ENCODE peak calls at places on chromosomes 11 and 22, in four cellular contexts. C is GM23248, U is HCT116, M is OCI-LY7. G is an unnamed sample.

GRCh38 chr11:118275184-118275583 is 11.1 kb upstream of the MPZL2 start:
- DNase-seq in U (no peak), C (no peak), M (no peak), G (no peak)

GRCh38 chr11:8758619-8759169 is 76.1 kb downstream of the RPL27A start:
- DNase-seq in C (no peak), U (no peak), M (no peak), G (no peak)

GRCh38 chr22:31085493-31085824 is 4.3 kb downstream of the SMTN start:
- DNase-seq in C (peak; percentile 47), M (no peak), U (no peak), G (peak; percentile 66)

GRCh38 chr22:29217827-29218757 is 12.4 kb downstream of the EMID1 start:
- DNase-seq in U (no peak), M (no peak), C (no peak), G (no peak)

GRCh38 chr11:20000393-20001134 is 159.7 kb downstream of the DBX1 start:
- DNase-seq in C (no peak), M (no peak), U (no peak), G (peak; percentile 91)

GRCh38 chr11:72782081-72782920 is 11.5 kb downstream of the STARD10 start:
- DNase-seq in U (no peak), M (peak; percentile 18), C (no peak), G (peak; percentile 45)

GRCh38 chr11:44530413-44531115 is 34.9 kb upstream of the CD82 start:
- DNase-seq in C (peak; percentile 32), U (no peak), M (no peak), G (no peak)

GRCh38 chr22:38824587-38824986 is 19.2 kb downstream of the NPTXR start:
- DNase-seq in U (no peak), C (peak; percentile 88), M (peak; percentile 61), G (peak; percentile 94)

GRCh38 chr11:64890084-64890944 is 11.9 kb upstream of the EHD1 start:
- DNase-seq in U (no peak), M (no peak), C (no peak), G (no peak)

GRCh38 chr11:86459002-86459385 is 84.3 kb downstream of the CCDC81 start:
- DNase-seq in M (no peak), C (peak; percentile 49), U (no peak), G (no peak)

GRCh38 chr11:13035711-13036110 is 26.6 kb downstream of the RASSF10 start:
- DNase-seq in M (no peak), C (no peak), U (no peak), G (no peak)

GRCh38 chr11:112525844-112526590 is 265.4 kb upstream of the PLET1 start:
- DNase-seq in C (peak; percentile 44), M (no peak), U (no peak), G (no peak)

GRCh38 chr11:19258651-19259230 is 18.0 kb upstream of the E2F8 start:
- DNase-seq in U (no peak), M (no peak), C (no peak), G (peak; percentile 17)

GRCh38 chr11:29119691-29120328 is 897.0 kb downstream of the KCNA4 start:
- DNase-seq in U (no peak), C (peak; percentile 82), M (no peak), G (no peak)

GRCh38 chr11:71459076-71459766 is 6.2 kb downstream of the NADSYN1 start:
- DNase-seq in M (no peak), U (no peak), C (no peak), G (no peak)

GRCh38 chr11:34682822-34683221 is 61.9 kb downstream of the EHF start:
- DNase-seq in C (no peak), U (peak; percentile 38), M (no peak), G (no peak)

GRCh38 chr22:19446603-19447387 is 716 bp downstream of the C22orf39 start:
- DNase-seq in C (peak; percentile 40), M (no peak), U (no peak), G (peak; percentile 78)

GRCh38 chr11:120225372-120225909 is 14.5 kb upstream of the POU2F3 start:
- DNase-seq in U (no peak), C (no peak), M (no peak), G (no peak)

GRCh38 chr11:21687645-21688044 is 505.2 kb upstream of the ANO5 start:
- DNase-seq in U (no peak), M (no peak), C (no peak), G (no peak)

GRCh38 chr11:96426356-96427103 is 36.7 kb downstream of the JRKL start:
- DNase-seq in M (peak; percentile 41), C (peak; percentile 66), U (peak; percentile 19), G (peak; percentile 63)

GRCh38 chr11:35420371-35420770 is 1.0 kb upstream of the SLC1A2 start:
- DNase-seq in M (no peak), C (no peak), U (no peak), G (peak; percentile 35)

GRCh38 chr11:8671242-8671641 is 11.2 kb downstream of the TRIM66 start:
- DNase-seq in M (no peak), U (no peak), C (peak; percentile 99), G (peak; percentile 97)

GRCh38 chr22:48340727-48341709 is 1486.7 kb downstream of the BRD1 start:
- DNase-seq in U (no peak), M (no peak), C (no peak), G (no peak)

GRCh38 chr22:42061041-42061440 is 9.6 kb downstream of the NAGA start:
- DNase-seq in M (no peak), U (no peak), C (no peak), G (no peak)

GRCh38 chr11:30801357-30801756 is 215.2 kb upstream of the MPPED2 start:
- DNase-seq in U (no peak), C (no peak), M (no peak), G (no peak)

GRCh38 chr11:29153078-29153477 is 863.8 kb downstream of the KCNA4 start:
- DNase-seq in U (no peak), M (no peak), C (no peak), G (no peak)

GRCh38 chr11:76321820-76322524 is 59.0 kb downstream of the THAP12 start:
- DNase-seq in U (no peak), M (no peak), C (no peak), G (peak; percentile 44)

DNA sequence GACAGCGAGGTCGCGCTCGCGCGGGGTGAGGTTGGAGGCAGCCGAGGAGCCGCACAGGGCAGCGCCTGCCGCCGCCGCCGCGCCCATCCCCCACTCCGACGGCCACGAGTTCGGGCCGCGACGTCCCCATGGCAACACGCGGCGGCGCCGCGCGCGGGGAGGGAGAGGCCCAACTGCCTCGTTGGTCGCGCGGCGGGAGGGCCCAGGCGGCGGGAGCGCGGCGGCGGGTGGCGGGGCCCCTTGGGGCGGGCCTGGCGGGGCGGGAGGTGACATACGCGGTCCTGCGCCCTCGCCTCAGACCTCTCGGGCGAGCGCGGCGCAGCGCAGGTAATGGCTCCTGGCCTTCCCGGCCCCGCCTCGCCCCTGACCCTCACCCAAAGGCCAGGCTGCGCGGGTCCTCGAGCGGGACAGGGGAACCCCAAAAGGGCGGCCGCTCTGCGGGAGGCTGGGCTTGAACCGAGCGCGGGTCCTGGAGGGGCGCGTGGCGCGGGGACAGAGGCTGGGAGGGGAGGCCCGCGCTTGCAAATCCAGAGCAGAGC is at the start of gene DEUP1:
- DNase-seq in C (peak; percentile 4), U (no peak), M (no peak), G (peak; percentile 83)
- H2AFZ ChIP-seq in C (peak within 1 kb of the TSS; percentile 56), U (no peak within 1 kb of the TSS), M (no peak within 1 kb of the TSS), G (peak within 1 kb of the TSS; percentile 93)

GRCh38 chr11:66363187-66363601 is 8.4 kb downstream of the SLC29A2 start:
- DNase-seq in C (peak; percentile 16), U (no peak), M (no peak), G (no peak)
- TF ChIP-seq EZH2phosphoT487 in C (no peak), U (no peak), M (no peak), G (no peak)

GRCh38 chr11:59923813-59924212 is 14.4 kb upstream of the OOSP1 start:
- DNase-seq in C (no peak), M (peak; percentile 13), U (no peak), G (no peak)
- H3K27ac ChIP-seq in C (no peak overlapping the region), M (no peak overlapping the region), U (no peak overlapping the region), G (no peak overlapping the region)

GRCh38 chr22:50250555-50251471 is at the start of gene HDAC10:
- DNase-seq in C (peak; percentile 94), M (peak; percentile 91), U (no peak), G (peak; percentile 95)

GRCh38 chr22:50250249-50250554 is 863 bp downstream of the HDAC10 start:
- DNase-seq in C (no peak), U (no peak), M (no peak), G (no peak)

GRCh38 chr22:50253046-50253580 is 2.0 kb upstream of the HDAC10 start:
- DNase-seq in U (no peak), C (no peak), M (no peak), G (no peak)

GRCh38 chr22:50252081-50253045 is 1.3 kb upstream of the HDAC10 start:
- DNase-seq in U (no peak), M (peak; percentile 68), C (peak; percentile 86), G (peak; percentile 83)

GRCh38 chr22:50251472-50252054 is 498 bp upstream of the HDAC10 start:
- DNase-seq in M (no peak), U (no peak), C (no peak), G (no peak)
- H2AFZ ChIP-seq in M (no peak overlapping the region), U (no peak overlapping the region), C (no peak overlapping the region), G (peak overlapping the region; percentile 70)

GRCh38 chr11:130369713-130370112 is 55.0 kb upstream of the ZBTB44 start:
- DNase-seq in C (no peak), U (no peak), M (no peak), G (no peak)
- TF ChIP-seq EZH2phosphoT487 in C (no peak), U (no peak), M (no peak), G (no peak)

DNA sequence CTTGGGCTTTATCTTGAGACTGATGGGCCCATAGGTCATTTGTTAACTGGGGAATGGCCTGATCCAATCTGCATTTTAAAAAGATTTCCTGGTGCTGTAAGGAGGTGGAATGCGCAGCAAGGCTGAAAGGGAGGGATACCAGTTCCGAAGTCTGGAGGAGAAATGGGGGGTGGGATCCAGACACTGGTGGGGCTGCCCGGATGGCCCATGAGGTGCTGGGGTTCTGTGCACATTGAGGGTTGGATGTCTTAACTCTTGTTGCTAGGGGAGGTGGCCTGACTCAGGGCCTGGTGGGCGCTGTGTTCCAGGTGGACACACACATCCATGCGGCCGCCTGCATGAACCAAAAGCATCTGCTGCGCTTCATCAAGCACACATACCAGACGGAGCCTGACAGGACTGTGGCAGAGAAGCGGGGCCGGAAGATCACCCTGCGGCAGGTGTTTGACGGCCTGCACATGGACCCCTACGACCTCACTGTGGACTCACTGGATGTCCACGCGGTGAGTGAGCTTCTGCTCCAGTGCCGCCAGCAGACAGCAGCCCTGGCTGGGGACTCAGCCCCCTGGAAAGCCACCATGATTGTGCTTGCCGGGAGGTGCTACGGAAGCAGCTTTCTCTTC is 38.1 kb downstream of the AMPD3 start:
- DNase-seq in C (no peak), M (no peak), U (no peak), G (no peak)
- H3K27ac ChIP-seq in C (no peak overlapping the region), M (no peak overlapping the region), U (no peak overlapping the region), G (no peak overlapping the region)

GRCh38 chr11:45717526-45717925 is 52.1 kb upstream of the CHST1 start:
- DNase-seq in U (no peak), M (no peak), C (no peak), G (no peak)
- H2AFZ ChIP-seq in U (no peak overlapping the region), M (no peak overlapping the region), C (no peak overlapping the region), G (no peak overlapping the region)

G was measured in neural progenitor cell.